ENCODE peak calls at places on chromosome 20, in eight cellular contexts. J is left ventricle myocardium inferior; M is cardiac muscle cell; W is endodermal cell; V is HFFc6; Z is OCI-LY7; C is CD4-positive, alpha-beta T cell; N is cardiac fibroblast. B is an unnamed sample.

GRCh38 chr20:53677447-53678314 is 84.0 kb upstream of the ZNF217 start:
- DNase-seq in W (peak), N (peak), J (peak), C (no peak), Z (no peak), M (peak), V (no peak), B (peak)

GRCh38 chr20:14953736-14954135 is 616.3 kb upstream of the FLRT3 start:
- DNase-seq in V (no peak), C (no peak), J (no peak), N (no peak), W (no peak), Z (no peak), M (no peak), B (no peak)

GRCh38 chr20:35539756-35540212 is 2.1 kb upstream of the ERGIC3 start:
- DNase-seq in W (peak), J (no peak), Z (peak), M (peak), C (no peak), V (no peak), N (peak), B (peak)

GRCh38 chr20:41664584-41664983 is 46.4 kb upstream of the CHD6 start:
- DNase-seq in M (peak), C (no peak), W (no peak), J (no peak), Z (peak), N (no peak), V (peak), B (no peak)

GRCh38 chr20:57283867-57284266 is 17.4 kb upstream of the BMP7 start:
- DNase-seq in Z (no peak), N (no peak), M (no peak), V (no peak), J (no peak), C (no peak), W (no peak), B (no peak)

GRCh38 chr20:32304121-32304520 is 26.7 kb downstream of the KIF3B start:
- DNase-seq in N (no peak), V (no peak), J (no peak), W (no peak), C (no peak), M (no peak), Z (no peak), B (no peak)

GRCh38 chr20:23318347-23318746 is 32.2 kb upstream of the NXT1 start:
- DNase-seq in V (no peak), Z (no peak), N (no peak), C (no peak), W (no peak), M (no peak), J (no peak), B (no peak)

GRCh38 chr20:6395695-6396094 is 272.9 kb upstream of the FERMT1 start:
- DNase-seq in V (no peak), N (no peak), M (peak), Z (no peak), J (no peak), C (no peak), W (no peak), B (no peak)

GRCh38 chr20:58223358-58223941 is 5.0 kb downstream of the ANKRD60 start:
- DNase-seq in C (no peak), J (no peak), V (no peak), M (no peak), N (no peak), W (no peak), Z (no peak), B (no peak)

GRCh38 chr20:36196676-36197075 is 39.6 kb upstream of the AAR2 start:
- DNase-seq in Z (no peak), V (no peak), M (no peak), J (peak), N (no peak), C (no peak), W (no peak), B (no peak)

GRCh38 chr20:18092890-18093289 is 35.2 kb upstream of the OVOL2 start:
- DNase-seq in N (no peak), V (no peak), J (no peak), W (peak), M (no peak), C (no peak), Z (no peak), B (no peak)

DNA sequence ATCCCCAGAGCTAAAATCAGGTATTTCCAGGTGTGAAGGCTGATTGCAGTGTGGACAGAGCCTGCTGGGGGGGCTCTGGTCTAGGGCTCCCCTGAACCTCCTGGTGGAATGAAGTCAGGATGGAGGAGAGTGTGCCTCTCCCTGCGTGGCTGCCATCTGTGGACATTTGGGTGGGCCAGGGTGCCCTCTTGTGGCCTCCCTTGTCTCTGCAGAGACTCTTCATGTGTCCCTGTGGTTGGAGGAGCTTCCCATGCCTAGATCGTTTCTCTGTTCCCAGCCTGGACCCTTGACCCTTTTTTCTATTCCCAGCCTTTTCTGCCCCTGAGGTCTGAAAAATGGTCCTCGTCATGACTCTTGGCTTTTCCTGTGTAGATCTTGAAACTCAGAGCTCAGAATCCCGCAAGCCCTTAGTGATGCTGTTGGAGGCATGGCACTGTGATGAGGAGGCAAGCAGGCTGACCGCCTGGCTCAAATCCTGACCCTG is 9.9 kb upstream of the PSMF1 start:
- DNase-seq in Z (peak), V (peak), W (peak), J (peak), M (peak), C (peak), N (peak), B (peak)
- TF ChIP-seq CTCF in Z (peak), V (peak), W (peak), J (peak), M (peak), C (peak), N (peak), B (peak)

GRCh38 chr20:21968486-21968885 is 263.0 kb downstream of the PAX1 start:
- DNase-seq in N (no peak), C (no peak), M (no peak), W (no peak), V (no peak), J (no peak), Z (no peak), B (no peak)
- TF ChIP-seq CTCF in N (no peak), C (no peak), M (no peak), W (peak), V (no peak), J (no peak), Z (no peak), B (no peak)

GRCh38 chr20:50029697-50030428 is 47.1 kb downstream of the SNAI1 start:
- DNase-seq in V (peak), J (no peak), M (peak), W (peak), N (peak), C (no peak), Z (no peak), B (no peak)
- TF ChIP-seq CTCF in V (no peak), J (no peak), M (no peak), W (no peak), N (no peak), C (no peak), Z (no peak), B (no peak)

GRCh38 chr20:39676857-39677351 is 714.8 kb downstream of the DHX35 start:
- DNase-seq in V (no peak), C (no peak), N (peak), W (no peak), M (peak), Z (no peak), J (no peak), B (no peak)
- TF ChIP-seq CTCF in V (no peak), C (no peak), N (peak), W (peak), M (peak), Z (peak), J (no peak), B (no peak)

GRCh38 chr20:10047427-10047826 is 12.6 kb downstream of the ANKEF1 start:
- DNase-seq in V (no peak), W (peak), M (peak), J (no peak), Z (no peak), N (peak), C (no peak), B (peak)
- TF ChIP-seq CTCF in V (no peak), W (peak), M (peak), J (no peak), Z (peak), N (peak), C (no peak), B (peak)

DNA sequence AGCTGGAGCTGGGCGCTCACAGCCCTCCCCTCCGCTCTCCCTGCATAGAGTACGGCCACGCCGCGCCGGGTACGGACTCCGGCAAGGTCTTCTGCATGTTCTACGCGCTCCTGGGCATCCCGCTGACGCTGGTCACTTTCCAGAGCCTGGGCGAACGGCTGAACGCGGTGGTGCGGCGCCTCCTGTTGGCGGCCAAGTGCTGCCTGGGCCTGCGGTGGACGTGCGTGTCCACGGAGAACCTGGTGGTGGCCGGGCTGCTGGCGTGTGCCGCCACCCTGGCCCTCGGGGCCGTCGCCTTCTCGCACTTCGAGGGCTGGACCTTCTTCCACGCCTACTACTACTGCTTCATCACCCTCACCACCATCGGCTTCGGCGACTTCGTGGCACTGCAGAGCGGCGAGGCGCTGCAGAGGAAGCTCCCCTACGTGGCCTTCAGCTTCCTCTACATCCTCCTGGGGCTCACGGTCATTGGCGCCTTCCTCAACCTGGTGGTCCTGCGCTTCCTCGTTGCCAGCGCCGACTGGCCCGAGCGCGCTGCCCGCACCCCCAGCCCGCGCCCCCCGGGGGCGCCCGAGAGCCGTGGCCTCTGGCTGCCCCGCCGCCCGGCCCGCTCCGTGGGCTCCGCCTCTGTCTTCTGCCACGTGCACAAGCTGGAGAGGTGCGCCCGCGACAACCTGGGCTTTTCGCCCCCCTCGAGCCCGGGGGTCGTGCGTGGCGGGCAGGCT is 4.6 kb downstream of the KCNK15 start:
- DNase-seq in M (no peak), Z (no peak), V (no peak), W (peak), J (no peak), N (no peak), C (no peak), B (no peak)
- TF ChIP-seq CTCF in M (peak), Z (peak), V (peak), W (peak), J (peak), N (peak), C (no peak), B (no peak)

DNA sequence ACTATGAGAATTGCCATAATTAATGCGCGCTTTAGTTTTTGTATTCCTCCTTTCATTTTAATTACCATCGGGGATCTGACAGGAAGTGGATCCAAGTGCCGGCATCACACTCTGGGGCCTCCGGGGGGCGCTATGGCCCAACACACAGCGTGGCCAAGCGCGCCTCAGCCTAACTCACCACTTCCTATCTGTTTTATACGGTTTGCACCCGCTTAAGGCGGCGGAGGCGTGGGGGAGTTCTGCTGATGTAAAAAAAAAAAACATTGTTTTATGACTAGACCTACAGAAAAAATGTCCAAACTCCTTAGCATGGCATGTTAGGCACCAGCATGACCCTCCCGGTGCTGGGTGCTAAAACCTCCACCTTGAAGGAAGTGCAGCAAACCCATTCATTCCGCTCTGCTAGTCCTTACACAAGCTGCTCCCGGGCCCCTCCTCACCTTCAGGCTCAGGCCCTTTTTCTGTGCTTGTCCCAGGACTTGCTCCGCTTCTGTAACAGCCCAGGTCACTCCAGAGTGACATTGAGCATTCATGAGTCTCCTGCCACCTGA is 4.5 kb upstream of the EBF4 start:
- DNase-seq in W (peak), N (peak), V (no peak), C (peak), Z (peak), M (peak), J (peak), B (peak)
- TF ChIP-seq CTCF in W (peak), N (peak), V (peak), C (peak), Z (peak), M (peak), J (peak), B (peak)

DNA sequence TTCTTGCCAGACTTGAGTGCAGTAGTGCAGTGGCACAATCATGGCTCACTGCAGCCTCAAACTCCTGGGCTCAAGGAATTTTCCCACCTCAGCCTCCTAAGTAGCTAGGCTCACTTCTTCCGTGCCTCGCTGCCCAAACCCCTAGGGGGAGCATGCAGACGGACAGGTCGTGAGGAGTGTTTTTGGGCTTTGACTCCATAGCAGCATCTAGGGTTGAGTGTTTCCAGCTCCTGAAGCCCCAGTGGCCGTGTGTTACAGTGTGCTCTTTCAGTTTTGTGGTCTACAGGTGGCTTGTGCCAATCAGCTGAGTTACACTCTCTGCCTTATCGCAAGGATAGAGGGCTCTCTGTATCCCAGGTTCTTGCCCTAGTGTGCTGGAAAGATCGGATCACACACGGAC is 33.4 kb downstream of the NCOA3 start:
- DNase-seq in M (no peak), Z (peak), V (no peak), J (no peak), W (peak), N (no peak), C (no peak), B (peak)
- TF ChIP-seq CTCF in M (no peak), Z (peak), V (peak), J (peak), W (peak), N (no peak), C (no peak), B (no peak)

GRCh38 chr20:63858393-63859165 is 2.7 kb upstream of the ABHD16B start:
- DNase-seq in C (no peak), W (peak), M (peak), J (peak), Z (peak), V (peak), N (peak), B (no peak)
- TF ChIP-seq CTCF in C (no peak), W (peak), M (peak), J (peak), Z (no peak), V (peak), N (peak), B (no peak)